ENCODE peak calls at places on chromosomes 13 and 19, in five cellular contexts. D is IMR-90, A is cardiac fibroblast, S is OCI-LY7, I is A673. R is an unnamed sample.

GRCh38 chr13:96984061-96984508 is 10.2 kb downstream of the OXGR1 start:
- DNase-seq in D (no peak), A (no peak), S (no peak), I (peak), R (no peak)

GRCh38 chr19:21513651-21514050 is 8.2 kb downstream of the ZNF429 start:
- DNase-seq in D (no peak), A (no peak), S (no peak), I (no peak), R (no peak)

GRCh38 chr19:37654525-37654832 is 786 bp downstream of the ZFP30 start:
- DNase-seq in D (peak), A (peak), S (peak), I (peak), R (peak)

GRCh38 chr13:36088463-36088862 is 42.7 kb downstream of the DCLK1 start:
- DNase-seq in D (no peak), A (no peak), S (no peak), I (no peak), R (no peak)

GRCh38 chr19:53824134-53824611 is at the start of gene NLRP12:
- DNase-seq in D (no peak), A (no peak), S (no peak), I (no peak), R (no peak)

GRCh38 chr19:44202470-44202869 is 9.9 kb upstream of the ZNF227 start:
- DNase-seq in D (peak), A (peak), S (no peak), I (no peak), R (peak)

GRCh38 chr19:45443462-45444317 is 20.0 kb upstream of the ERCC1 start:
- DNase-seq in D (peak), A (peak), S (peak), I (peak), R (peak)

GRCh38 chr19:50720181-50720920 is 749 bp upstream of the SHANK1 start:
- DNase-seq in D (no peak), A (no peak), S (peak), I (no peak), R (no peak)

GRCh38 chr13:94556016-94556415 is 39.9 kb downstream of the TGDS start:
- DNase-seq in D (no peak), A (no peak), S (no peak), I (no peak), R (no peak)

GRCh38 chr19:45251452-45252354 is 632 bp downstream of the MARK4 start:
- DNase-seq in D (no peak), A (peak), S (peak), I (no peak), R (peak)

GRCh38 chr19:39277598-39277997 is 9.4 kb downstream of the IFNL2 start:
- DNase-seq in D (no peak), A (peak), S (no peak), I (no peak), R (no peak)

GRCh38 chr13:66532146-66532545 is 698.0 kb downstream of the PCDH9 start:
- DNase-seq in D (peak), A (peak), S (no peak), I (no peak), R (peak)

GRCh38 chr13:111326621-111326965 is 6.2 kb downstream of the TEX29 start:
- DNase-seq in D (no peak), A (no peak), S (no peak), I (no peak), R (no peak)

GRCh38 chr13:34391071-34391470 is 551.0 kb upstream of the NBEA start:
- DNase-seq in D (peak), A (no peak), S (no peak), I (no peak), R (peak)

GRCh38 chr13:66139250-66139649 is 1090.9 kb downstream of the PCDH9 start:
- DNase-seq in D (no peak), A (no peak), S (peak), I (no peak), R (no peak)

GRCh38 chr19:7730286-7731217 is 1.4 kb downstream of the CLEC4G start:
- DNase-seq in D (no peak), A (no peak), S (no peak), I (no peak), R (no peak)

GRCh38 chr13:92573467-92574057 is 653.0 kb upstream of the GPC6 start:
- DNase-seq in D (peak), A (peak), S (no peak), I (peak), R (peak)

GRCh38 chr13:49635599-49636433 is 7.5 kb downstream of the ARL11 start:
- DNase-seq in D (peak), A (peak), S (no peak), I (no peak), R (peak)

GRCh38 chr19:2261438-2262172 is 5.4 kb upstream of the JSRP1 start:
- DNase-seq in D (no peak), A (peak), S (peak), I (peak), R (no peak)

GRCh38 chr13:68375004-68375403 is 1144.9 kb upstream of the PCDH9 start:
- DNase-seq in D (no peak), A (no peak), S (no peak), I (no peak), R (no peak)

GRCh38 chr13:112117258-112117954 is 50.5 kb downstream of the SOX1 start:
- DNase-seq in D (no peak), A (no peak), S (no peak), I (no peak), R (no peak)

GRCh38 chr19:44532819-44533218 is 3.3 kb upstream of the CEACAM20 start:
- DNase-seq in D (no peak), A (no peak), S (no peak), I (no peak), R (no peak)

GRCh38 chr13:27041341-27041740 is 130.3 kb downstream of the USP12 start:
- DNase-seq in D (no peak), A (no peak), S (no peak), I (no peak), R (no peak)

GRCh38 chr13:113035209-113035800 is 66.3 kb downstream of the MCF2L start:
- DNase-seq in D (no peak), A (no peak), S (no peak), I (no peak), R (no peak)

GRCh38 chr19:29840066-29840950 is 28.5 kb downstream of the CCNE1 start:
- DNase-seq in D (no peak), A (no peak), S (no peak), I (no peak), R (no peak)

GRCh38 chr13:111314852-111315251 is 5.6 kb upstream of the TEX29 start:
- DNase-seq in D (peak), A (no peak), S (no peak), I (no peak), R (peak)

GRCh38 chr19:49113762-49114629 is at the start of gene LIN7B:
- DNase-seq in D (peak), A (peak), S (peak), I (peak), R (peak)

GRCh38 chr19:48656840-48657474 is 11.0 kb upstream of the CA11 start:
- DNase-seq in D (peak), A (peak), S (no peak), I (no peak), R (peak)

GRCh38 chr19:11261902-11262839 is at the start of gene DOCK6:
- DNase-seq in D (no peak), A (no peak), S (peak), I (peak), R (no peak)
- TF ChIP-seq CTCF in D (peak), A (peak), S (peak), I (peak), R (peak)

DNA sequence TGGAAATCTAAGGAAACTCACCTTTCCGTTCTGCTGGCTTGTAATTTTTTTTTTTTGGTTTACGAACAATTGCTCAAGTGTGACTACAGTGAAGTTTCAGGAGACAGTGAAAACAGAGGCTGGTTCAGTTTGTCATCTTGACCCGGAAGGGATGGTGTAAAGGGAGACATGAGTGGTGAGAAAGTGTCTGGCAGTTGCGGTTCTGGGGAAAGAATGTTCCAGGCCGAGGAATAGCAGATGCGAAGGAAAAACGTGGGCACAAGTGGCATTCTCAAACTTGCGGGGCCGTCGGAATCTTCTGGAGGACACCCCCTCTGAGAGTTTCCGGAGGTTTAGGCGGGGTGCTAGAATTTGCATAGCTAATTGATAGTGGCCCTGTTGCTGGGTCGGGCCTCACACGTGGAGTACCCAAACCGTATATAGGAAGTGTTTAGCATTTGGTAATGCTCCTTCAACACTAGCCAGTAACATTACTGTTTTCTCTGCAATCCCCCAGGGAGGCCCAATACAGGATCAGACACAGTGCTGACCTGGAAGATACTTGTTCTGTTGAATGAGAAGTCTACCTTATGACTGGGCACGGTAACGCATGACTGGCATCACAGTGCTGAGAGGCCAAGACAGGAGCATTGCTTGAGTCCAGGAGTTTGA is 2.8 kb upstream of the TNFSF9 start:
- DNase-seq in D (no peak), A (no peak), S (peak), I (no peak), R (no peak)
- H3K4me3 ChIP-seq in D (no peak), A (no peak), S (peak), I (no peak), R (no peak)

DNA sequence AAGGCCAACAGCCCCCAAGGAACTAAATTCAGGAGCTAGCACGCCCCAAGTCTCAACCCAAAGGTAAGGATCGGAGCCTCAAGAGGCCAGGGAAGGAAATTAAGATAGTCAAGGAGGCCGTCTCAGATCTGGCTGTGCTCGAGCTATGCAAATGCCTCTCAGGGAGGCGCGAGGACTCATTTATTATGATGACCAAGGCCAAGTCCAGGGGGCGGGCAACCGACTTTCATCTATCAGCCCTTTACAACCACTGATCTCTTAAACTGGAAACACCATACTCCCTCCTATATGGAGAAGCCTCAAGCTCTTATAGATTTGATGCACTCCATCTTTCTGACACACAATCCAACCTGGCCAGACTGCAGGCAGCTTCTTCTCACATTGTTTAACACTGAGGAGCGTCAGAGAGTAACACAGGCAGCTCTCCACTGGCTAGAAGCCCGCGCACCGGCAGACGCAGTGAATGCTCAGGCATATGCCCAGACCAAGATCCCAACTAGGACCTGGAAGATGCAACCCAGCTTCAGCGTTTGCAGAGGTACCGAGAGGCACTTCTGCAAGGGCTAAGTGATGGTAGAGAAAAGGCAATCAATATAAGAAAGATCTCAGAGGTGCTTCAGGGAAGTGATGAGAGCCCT is 9.6 kb upstream of the SLC15A1 start:
- DNase-seq in D (no peak), A (no peak), S (no peak), I (no peak), R (no peak)
- TF ChIP-seq CTCF in D (no peak), A (no peak), S (no peak), I (no peak), R (no peak)

GRCh38 chr19:14277608-14278007 is 71.6 kb upstream of the ADGRL1 start:
- DNase-seq in D (no peak), A (no peak), S (no peak), I (no peak), R (no peak)
- H3K4me3 ChIP-seq in D (no peak), A (no peak), S (no peak), I (no peak), R (no peak)

DNA sequence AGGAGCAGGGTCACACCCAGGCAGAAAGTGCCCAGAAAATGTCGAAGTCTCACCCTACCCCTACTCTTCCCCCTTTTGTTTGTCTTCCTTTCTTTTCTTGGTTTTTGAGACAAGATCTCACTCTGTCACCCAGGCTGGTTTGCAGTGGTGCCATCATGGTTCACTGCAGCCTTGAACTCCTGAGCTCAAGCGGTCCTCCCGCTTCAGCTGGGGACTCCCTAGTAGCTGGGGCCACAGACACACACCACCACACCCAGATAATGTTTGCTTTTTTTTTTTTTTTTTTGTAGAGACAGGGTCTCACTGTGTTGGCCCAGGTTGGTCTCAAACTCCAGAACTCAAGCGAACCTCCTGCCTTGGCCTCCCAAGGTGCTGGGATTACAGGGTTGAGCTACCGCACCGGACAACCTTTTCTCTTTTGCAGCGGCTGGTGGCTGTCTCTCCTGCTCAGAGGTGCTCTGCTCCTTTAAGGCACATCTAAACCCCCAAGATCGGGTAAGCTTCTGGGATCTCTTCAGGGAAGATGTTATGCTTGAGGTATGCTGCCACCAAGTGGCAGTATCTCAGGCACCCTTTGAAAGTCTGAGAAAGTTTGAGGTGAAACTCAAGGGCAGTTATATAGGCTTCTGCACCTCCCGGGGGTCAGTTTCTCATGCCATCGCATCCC is 22.4 kb upstream of the EBI3 start:
- DNase-seq in D (peak), A (peak), S (peak), I (peak), R (peak)
- TF ChIP-seq CTCF in D (peak), A (peak), S (peak), I (peak), R (peak)

GRCh38 chr19:18000480-18000980 is 7.4 kb upstream of the ARRDC2 start:
- DNase-seq in D (no peak), A (no peak), S (no peak), I (no peak), R (no peak)
- H3K4me3 ChIP-seq in D (peak), A (peak), S (peak), I (peak), R (peak)

GRCh38 chr13:102191951-102192461 is 209.8 kb downstream of the FGF14 start:
- DNase-seq in D (peak), A (peak), S (no peak), I (peak), R (no peak)

GRCh38 chr13:102195566-102196462 is 206.0 kb downstream of the FGF14 start:
- DNase-seq in D (peak), A (peak), S (no peak), I (peak), R (no peak)

GRCh38 chr13:102198418-102199322 is 203.2 kb downstream of the FGF14 start:
- DNase-seq in D (peak), A (peak), S (no peak), I (peak), R (no peak)

GRCh38 chr13:102197193-102197592 is 204.7 kb downstream of the FGF14 start:
- DNase-seq in D (peak), A (peak), S (no peak), I (peak), R (no peak)
- TF ChIP-seq CTCF in D (peak), A (peak), S (peak), I (peak), R (peak)

GRCh38 chr13:43648733-43649132 is 138.0 kb downstream of the ENOX1 start:
- DNase-seq in D (no peak), A (peak), S (no peak), I (no peak), R (no peak)
- H3K4me3 ChIP-seq in D (no peak), A (no peak), S (no peak), I (no peak), R (no peak)